ENCODE peak calls at places on chromosomes 11 and 22, in six cellular contexts. H, O, N, Q, G and F are unnamed samples.

GRCh38 chr22:24942301-24942700 is 4.2 kb downstream of the LHFPL7 start:
- DNase-seq in H (no peak), O (no peak), N (no peak), Q (no peak), G (no peak), F (no peak)

GRCh38 chr11:70532066-70532440 is 133.7 kb downstream of the CTTN start:
- DNase-seq in H (no peak), O (peak; percentile 42), N (no peak), Q (no peak), G (no peak), F (no peak)

GRCh38 chr22:39431216-39431801 is 25.5 kb upstream of the MGAT3 start:
- DNase-seq in H (no peak), O (no peak), N (no peak), Q (no peak), G (no peak), F (no peak)

GRCh38 chr11:75246006-75246672 is 5.6 kb downstream of the TPBGL start:
- DNase-seq in H (no peak), O (no peak), N (no peak), Q (no peak), G (no peak), F (no peak)

GRCh38 chr22:49738006-49738405 is 89.7 kb downstream of the BRD1 start:
- DNase-seq in H (no peak), O (no peak), N (no peak), Q (no peak), G (no peak), F (no peak)

GRCh38 chr11:35525501-35526175 is at the start of gene PAMR1:
- DNase-seq in H (no peak), O (peak; percentile 45), N (no peak), Q (no peak), G (no peak), F (peak; percentile 12)

GRCh38 chr11:2209900-2210321 is 38.3 kb upstream of the TH start:
- DNase-seq in H (no peak), O (no peak), N (no peak), Q (no peak), G (no peak), F (no peak)

GRCh38 chr11:101436511-101437142 is 147.2 kb downstream of the TRPC6 start:
- DNase-seq in H (peak; percentile 7), O (peak; percentile 36), N (no peak), Q (no peak), G (no peak), F (peak; percentile 23)

GRCh38 chr11:13433437-13433836 is 29.6 kb downstream of the BTBD10 start:
- DNase-seq in H (no peak), O (no peak), N (no peak), Q (no peak), G (no peak), F (no peak)

GRCh38 chr11:73225001-73225686 is 7.1 kb downstream of the P2RY2 start:
- DNase-seq in H (no peak), O (no peak), N (no peak), Q (no peak), G (no peak), F (no peak)

GRCh38 chr11:117273550-117274289 is 17.4 kb upstream of the BACE1-AS start:
- DNase-seq in H (no peak), O (peak; percentile 75), N (no peak), Q (no peak), G (no peak), F (no peak)

GRCh38 chr11:134385774-134386565 is 26.1 kb downstream of the B3GAT1 start:
- DNase-seq in H (peak; percentile 87), O (no peak), N (no peak), Q (no peak), G (no peak), F (no peak)

GRCh38 chr11:133064152-133064877 is 468.0 kb downstream of the OPCML start:
- DNase-seq in H (peak; percentile 37), O (peak; percentile 6), N (peak; percentile 43), Q (no peak), G (no peak), F (peak; percentile 24)

GRCh38 chr11:106415510-106415909 is 338.0 kb downstream of the AASDHPPT start:
- DNase-seq in H (no peak), O (no peak), N (no peak), Q (no peak), G (no peak), F (peak; percentile 12)

GRCh38 chr22:17199131-17199731 is 20.0 kb downstream of the ADA2 start:
- DNase-seq in H (no peak), O (no peak), N (no peak), Q (no peak), G (no peak), F (no peak)

GRCh38 chr22:32803020-32803758 is 1.7 kb downstream of the TIMP3 start:
- DNase-seq in H (no peak), O (peak; percentile 40), N (no peak), Q (no peak), G (no peak), F (no peak)

GRCh38 chr11:33063326-33063775 is 24.0 kb downstream of the TCP11L1 start:
- DNase-seq in H (no peak), O (peak; percentile 28), N (no peak), Q (peak; percentile 59), G (no peak), F (no peak)

GRCh38 chr11:47595029-47595428 is 818 bp upstream of the C1QTNF4 start:
- DNase-seq in H (no peak), O (no peak), N (no peak), Q (no peak), G (no peak), F (no peak)

GRCh38 chr11:85665756-85666155 is 827 bp upstream of the CREBZF start:
- DNase-seq in H (no peak), O (no peak), N (no peak), Q (no peak), G (no peak), F (no peak)

GRCh38 chr11:23021287-23021863 is 161.1 kb upstream of the CCDC179 start:
- DNase-seq in H (no peak), O (peak; percentile 21), N (no peak), Q (no peak), G (no peak), F (peak; percentile 27)

GRCh38 chr11:44624761-44625221 is 59.3 kb downstream of the CD82 start:
- DNase-seq in H (no peak), O (no peak), N (no peak), Q (no peak), G (no peak), F (no peak)

GRCh38 chr11:33013706-33014105 is 2.0 kb upstream of the DEPDC7 start:
- DNase-seq in H (no peak), O (no peak), N (no peak), Q (no peak), G (no peak), F (no peak)

GRCh38 chr22:50684986-50685385 is 12.4 kb downstream of the SHANK3 start:
- DNase-seq in H (no peak), O (no peak), N (no peak), Q (no peak), G (no peak), F (no peak)

GRCh38 chr22:45688606-45689080 is 17.0 kb downstream of the ATXN10 start:
- DNase-seq in H (no peak), O (peak; percentile 92), N (no peak), Q (no peak), G (no peak), F (no peak)

GRCh38 chr22:46465793-46466192 is 71.6 kb downstream of the CELSR1 start:
- DNase-seq in H (no peak), O (no peak), N (no peak), Q (no peak), G (no peak), F (no peak)

GRCh38 chr22:43136801-43137200 is 6.4 kb downstream of the MCAT start:
- DNase-seq in H (no peak), O (no peak), N (no peak), Q (no peak), G (no peak), F (no peak)

GRCh38 chr11:9047986-9048522 is 43.3 kb downstream of the SCUBE2 start:
- DNase-seq in H (peak; percentile 33), O (no peak), N (peak; percentile 47), Q (no peak), G (no peak), F (no peak)

GRCh38 chr22:20965104-20965887 is 1.8 kb upstream of the AIFM3 start:
- DNase-seq in H (no peak), O (no peak), N (no peak), Q (no peak), G (no peak), F (no peak)

GRCh38 chr22:43343262-43343988 is at the start of gene SCUBE1:
- DNase-seq in H (peak; percentile 71), O (no peak), N (no peak), Q (peak; percentile 70), G (no peak), F (peak; percentile 90)

GRCh38 chr22:24981066-24981465 is 28.6 kb downstream of the KIAA1671 start:
- DNase-seq in H (no peak), O (no peak), N (no peak), Q (no peak), G (no peak), F (no peak)

GRCh38 chr11:128790200-128790599 is 76.9 kb downstream of the KCNJ1 start:
- DNase-seq in H (peak; percentile 70), O (peak; percentile 57), N (no peak), Q (no peak), G (no peak), F (no peak)

GRCh38 chr11:14585438-14585837 is 58.2 kb upstream of the PDE3B start:
- DNase-seq in H (no peak), O (no peak), N (no peak), Q (no peak), G (no peak), F (no peak)

GRCh38 chr22:22058649-22059475 is 76.3 kb upstream of the TOP3B start:
- DNase-seq in H (no peak), O (no peak), N (no peak), Q (no peak), G (no peak), F (no peak)

GRCh38 chr22:29359469-29359868 is 28.9 kb downstream of the AP1B1 start:
- DNase-seq in H (no peak), O (peak; percentile 51), N (no peak), Q (no peak), G (no peak), F (peak; percentile 80)

GRCh38 chr22:26310616-26311015 is 118.4 kb upstream of the ASPHD2 start:
- DNase-seq in H (no peak), O (no peak), N (no peak), Q (no peak), G (no peak), F (no peak)

GRCh38 chr11:7019500-7020182 is 505 bp downstream of the ZNF214 start:
- DNase-seq in H (no peak), O (no peak), N (no peak), Q (no peak), G (no peak), F (peak; percentile 23)

GRCh38 chr11:8233691-8234424 is 29.8 kb downstream of the LMO1 start:
- DNase-seq in H (no peak), O (peak; percentile 87), N (no peak), Q (no peak), G (no peak), F (no peak)

GRCh38 chr22:35266277-35266676 is 9.0 kb downstream of the HMGXB4 start:
- DNase-seq in H (no peak), O (no peak), N (no peak), Q (no peak), G (no peak), F (peak; percentile 9)

GRCh38 chr11:104609297-104609696 is 289.0 kb downstream of the CASP12 start:
- DNase-seq in H (no peak), O (peak; percentile 42), N (peak; percentile 1), Q (no peak), G (peak; percentile 2), F (peak; percentile 30)